ENCODE peak calls at places on chromosomes 13 and 19, in ten cellular contexts. P, O, I, M, U, G, N, E, D and K are unnamed samples.

GRCh38 chr13:43908156-43909126 is 28.7 kb downstream of the LACC1 start:
- DNase-seq in P (peak; percentile 43), O (peak; percentile 24), I (no peak), M (no peak), U (peak; percentile 37), G (no peak), N (no peak), E (peak; percentile 20), D (peak; percentile 36), K (no peak)

GRCh38 chr13:21901772-21902708 is 231.2 kb downstream of the FGF9 start:
- DNase-seq in P (no peak), O (peak; percentile 33), I (no peak), M (no peak), U (no peak), G (no peak), N (no peak), E (peak; percentile 12), D (no peak), K (no peak)

GRCh38 chr19:41869374-41869955 is 7.6 kb upstream of the CD79A start:
- DNase-seq in P (no peak), O (no peak), I (no peak), M (no peak), U (no peak), G (no peak), N (no peak), E (no peak), D (no peak), K (no peak)

GRCh38 chr19:8391274-8392016 is 1.3 kb downstream of the RAB11B start:
- DNase-seq in P (no peak), O (no peak), I (peak; percentile 69), M (no peak), U (no peak), G (no peak), N (no peak), E (no peak), D (no peak), K (no peak)

GRCh38 chr13:29508130-29508873 is 87.2 kb downstream of the SLC7A1 start:
- DNase-seq in P (peak; percentile 84), O (peak; percentile 84), I (peak; percentile 93), M (peak; percentile 88), U (peak; percentile 24), G (peak; percentile 80), N (no peak), E (peak; percentile 60), D (peak; percentile 90), K (peak; percentile 94)

GRCh38 chr19:41887711-41888382 is 4.9 kb downstream of the ARHGEF1 start:
- DNase-seq in P (no peak), O (no peak), I (no peak), M (peak; percentile 77), U (peak; percentile 93), G (peak; percentile 63), N (no peak), E (peak; percentile 95), D (no peak), K (no peak)

GRCh38 chr13:77022341-77022740 is 4.6 kb downstream of the FBXL3 start:
- DNase-seq in P (no peak), O (no peak), I (no peak), M (no peak), U (no peak), G (no peak), N (no peak), E (no peak), D (no peak), K (no peak)

GRCh38 chr13:66021846-66022245 is 1208.3 kb downstream of the PCDH9 start:
- DNase-seq in P (no peak), O (no peak), I (no peak), M (no peak), U (no peak), G (no peak), N (no peak), E (no peak), D (no peak), K (no peak)

GRCh38 chr19:8567522-8568172 is 9.6 kb downstream of the MYO1F start:
- DNase-seq in P (no peak), O (no peak), I (no peak), M (peak; percentile 24), U (no peak), G (no peak), N (no peak), E (no peak), D (no peak), K (no peak)

GRCh38 chr13:109954441-109954840 is 168.1 kb upstream of the IRS2 start:
- DNase-seq in P (no peak), O (no peak), I (no peak), M (no peak), U (no peak), G (no peak), N (no peak), E (no peak), D (no peak), K (peak; percentile 91)

GRCh38 chr13:63501702-63502101 is 2086.1 kb upstream of the PCDH20 start:
- DNase-seq in P (no peak), O (no peak), I (no peak), M (no peak), U (no peak), G (no peak), N (no peak), E (no peak), D (no peak), K (no peak)

GRCh38 chr13:28140433-28141125 is 2.2 kb downstream of the PAN3 start:
- DNase-seq in P (peak; percentile 9), O (no peak), I (no peak), M (no peak), U (no peak), G (no peak), N (no peak), E (no peak), D (no peak), K (no peak)

GRCh38 chr19:38683393-38684077 is 36.1 kb downstream of the ACTN4 start:
- DNase-seq in P (peak; percentile 89), O (peak; percentile 92), I (peak; percentile 80), M (peak; percentile 89), U (peak; percentile 99), G (peak; percentile 97), N (no peak), E (peak; percentile 96), D (no peak), K (no peak)

GRCh38 chr13:113862766-113863510 is 938 bp downstream of the GAS6 start:
- DNase-seq in P (peak; percentile 30), O (no peak), I (no peak), M (peak; percentile 76), U (no peak), G (peak; percentile 72), N (no peak), E (no peak), D (peak; percentile 56), K (no peak)

GRCh38 chr19:3055741-3056453 is 6.4 kb downstream of the TLE5 start:
- DNase-seq in P (no peak), O (peak; percentile 94), I (no peak), M (peak; percentile 79), U (peak; percentile 26), G (peak; percentile 89), N (no peak), E (no peak), D (no peak), K (no peak)

GRCh38 chr19:7550987-7551761 is 15.7 kb downstream of the PNPLA6 start:
- DNase-seq in P (peak; percentile 35), O (peak; percentile 75), I (peak; percentile 90), M (peak; percentile 81), U (peak; percentile 85), G (peak; percentile 76), N (no peak), E (no peak), D (peak; percentile 98), K (no peak)

GRCh38 chr13:83773961-83774360 is 108.3 kb downstream of the SLITRK1 start:
- DNase-seq in P (no peak), O (no peak), I (no peak), M (no peak), U (no peak), G (no peak), N (no peak), E (no peak), D (no peak), K (no peak)

GRCh38 chr19:36489139-36489919 is at the start of gene ZNF566:
- DNase-seq in P (peak; percentile 97), O (peak; percentile 91), I (peak; percentile 94), M (peak; percentile 92), U (peak; percentile 93), G (peak; percentile 89), N (no peak), E (peak; percentile 96), D (peak; percentile 94), K (peak; percentile 97)
- TF ChIP-seq POLR2AphosphoS5 in P (no peak), O (peak; percentile 84), I (peak; percentile 34), M (peak; percentile 48), U (peak; percentile 35), G (peak; percentile 71), N (peak; percentile 82), E (peak; percentile 81), D (peak; percentile 46), K (peak; percentile 65)

DNA sequence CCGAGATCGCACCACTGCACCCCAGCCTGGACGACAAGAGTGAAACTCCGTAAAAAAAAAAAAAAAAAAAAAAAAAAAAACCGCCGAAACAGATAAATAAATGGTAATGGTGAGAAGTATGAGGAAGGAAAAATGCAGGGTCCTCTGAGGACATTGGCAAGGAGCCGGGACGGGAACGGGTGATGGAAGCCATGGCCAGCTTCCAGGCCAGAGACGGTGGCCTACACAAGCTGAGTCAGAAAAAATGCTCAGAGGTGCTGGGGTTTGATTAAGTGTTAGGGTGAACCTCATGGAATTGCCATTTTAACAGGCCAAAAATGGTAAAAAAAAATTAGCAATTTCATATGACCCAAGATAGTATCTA is 873 bp upstream of the ZSWIM4 start:
- DNase-seq in P (peak; percentile 80), O (peak; percentile 75), I (peak; percentile 94), M (peak; percentile 78), U (no peak), G (peak; percentile 94), N (no peak), E (no peak), D (no peak), K (peak; percentile 94)
- H3K27ac ChIP-seq in P (peak overlapping the region; percentile 95), O (peak overlapping the region; percentile 93), I (peak overlapping the region; percentile 92), M (peak overlapping the region; percentile 92), U (peak overlapping the region; percentile 81), G (peak overlapping the region; percentile 99), N (peak overlapping the region; percentile 94), E (peak overlapping the region; percentile 48), D (peak overlapping the region; percentile 99), K (peak overlapping the region; percentile 97)

GRCh38 chr19:4533835-4534424 is 1.1 kb downstream of the PLIN5 start:
- DNase-seq in P (no peak), O (no peak), I (no peak), M (no peak), U (no peak), G (no peak), N (no peak), E (no peak), D (no peak), K (no peak)
- H3K4me1 ChIP-seq in P (peaks cover 3% of the 10 kb centered on the region), O (no peaks in the 10 kb centered on the region), I (peaks cover 11% of the 10 kb centered on the region), M (peaks cover 13% of the 10 kb centered on the region), U (peaks cover 25% of the 10 kb centered on the region), G (no peaks in the 10 kb centered on the region), N (peaks cover 11% of the 10 kb centered on the region), E (peaks cover 74% of the 10 kb centered on the region), D (no peaks in the 10 kb centered on the region), K (peaks cover 8% of the 10 kb centered on the region)

DNA sequence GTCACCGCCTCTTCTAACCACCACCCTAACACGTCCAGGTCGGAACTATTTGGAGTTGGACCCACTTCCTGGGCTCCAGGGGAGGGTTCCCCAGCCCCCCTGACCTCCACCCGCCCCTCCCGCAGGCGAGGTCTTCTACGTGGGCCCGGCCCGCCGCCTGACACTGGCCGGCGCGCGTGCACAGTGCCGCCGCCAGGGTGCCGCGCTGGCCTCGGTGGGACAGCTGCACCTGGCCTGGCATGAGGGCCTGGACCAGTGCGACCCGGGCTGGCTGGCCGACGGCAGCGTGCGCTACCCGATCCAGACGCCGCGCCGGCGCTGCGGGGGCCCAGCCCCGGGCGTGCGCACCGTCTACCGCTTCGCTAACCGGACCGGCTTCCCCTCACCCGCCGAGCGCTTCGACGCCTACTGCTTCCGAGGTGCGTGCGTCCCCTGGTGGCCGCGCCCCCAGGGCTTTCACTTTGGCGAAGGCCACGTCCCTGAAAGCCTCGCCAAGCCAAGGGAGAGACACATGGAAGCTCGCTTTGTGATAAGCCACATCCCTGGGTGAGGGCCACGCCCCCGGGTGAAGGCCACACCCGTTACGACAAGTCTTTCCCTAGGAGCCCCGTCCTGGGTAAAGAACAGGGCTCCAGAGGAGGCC is 13.2 kb downstream of the NCAN start:
- DNase-seq in P (peak; percentile 35), O (peak; percentile 26), I (no peak), M (peak; percentile 82), U (peak; percentile 85), G (peak; percentile 22), N (no peak), E (peak; percentile 78), D (no peak), K (no peak)
- TF ChIP-seq POLR2AphosphoS5 in P (no peak), O (no peak), I (no peak), M (no peak), U (peak; percentile 19), G (no peak), N (no peak), E (no peak), D (no peak), K (no peak)